ENCODE peak calls at places on chromosomes 1 and 21, in four cellular contexts. A is SW 1271, F is GM12892, R is WTC11. H is an unnamed sample.

GRCh38 chr1:112520166-112520565 is 11.4 kb downstream of the WNT2B start:
- DNase-seq in A (no peak), F (no peak), R (no peak), H (peak)

GRCh38 chr21:44920694-44921604 is at the start of gene ITGB2:
- DNase-seq in A (no peak), F (no peak), R (no peak), H (no peak)

GRCh38 chr1:86774305-86775304 is 70.2 kb downstream of the SH3GLB1 start:
- DNase-seq in A (peak), F (no peak), R (no peak), H (peak)

GRCh38 chr1:206112600-206113301 is 4.4 kb downstream of the AVPR1B start:
- DNase-seq in A (no peak), F (no peak), R (no peak), H (no peak)

GRCh38 chr1:109107785-109108184 is 6.1 kb upstream of the ELAPOR1 start:
- DNase-seq in A (no peak), F (no peak), R (no peak), H (no peak)

GRCh38 chr1:8004803-8005573 is 21.1 kb downstream of the ERRFI1 start:
- DNase-seq in A (peak), F (no peak), R (no peak), H (peak)

GRCh38 chr1:99240621-99241020 is 23.7 kb upstream of the PLPPR4 start:
- DNase-seq in A (no peak), F (no peak), R (no peak), H (no peak)

GRCh38 chr1:234755449-234755863 is 145.5 kb upstream of the IRF2BP2 start:
- DNase-seq in A (no peak), F (no peak), R (no peak), H (peak)

GRCh38 chr1:101120868-101121267 is 95.3 kb upstream of the DPH5 start:
- DNase-seq in A (no peak), F (no peak), R (no peak), H (no peak)

GRCh38 chr1:150578278-150579109 is 916 bp downstream of the MCL1 start:
- DNase-seq in A (peak), F (no peak), R (no peak), H (peak)

GRCh38 chr1:205283270-205284147 is 38.0 kb downstream of the NUAK2 start:
- DNase-seq in A (no peak), F (no peak), R (no peak), H (no peak)

GRCh38 chr1:203669739-203670138 is 43.1 kb downstream of the ATP2B4 start:
- DNase-seq in A (no peak), F (no peak), R (no peak), H (peak)

GRCh38 chr1:99850458-99850974 is 355 bp downstream of the AGL start:
- DNase-seq in A (no peak), F (no peak), R (no peak), H (no peak)

GRCh38 chr1:16112558-16113555 is 39.4 kb upstream of the FAM131C start:
- DNase-seq in A (no peak), F (no peak), R (peak), H (no peak)

GRCh38 chr1:218659911-218660677 is 315.0 kb downstream of the TGFB2 start:
- DNase-seq in A (peak), F (no peak), R (no peak), H (peak)

GRCh38 chr1:246583056-246583440 is 16.8 kb downstream of the CNST start:
- DNase-seq in A (no peak), F (no peak), R (no peak), H (no peak)